ENCODE peak calls at places on chromosomes 16 and 17, in four cellular contexts. I is bronchial epithelial cell, K is lower leg skin, A is K562. R is an unnamed sample.
A peak's percentile ranks its signal among the peaks of the same experiment; 100 is the strongest.

GRCh38 chr16:88911148-88911945 is 44.9 kb upstream of the PABPN1L start:
- DNase-seq in I (no peak), K (no peak), A (no peak), R (no peak)

GRCh38 chr17:76593964-76594363 is 8.3 kb upstream of the ST6GALNAC2 start:
- DNase-seq in I (no peak), A (no peak), K (no peak), R (no peak)

GRCh38 chr17:71331754-71332153 is 789.1 kb upstream of the SOX9 start:
- DNase-seq in A (no peak), K (no peak), I (no peak), R (no peak)

GRCh38 chr16:86029131-86029741 is 130.3 kb downstream of the IRF8 start:
- DNase-seq in A (no peak), K (no peak), I (no peak), R (no peak)

GRCh38 chr17:72492941-72493340 is 372.1 kb downstream of the SOX9 start:
- DNase-seq in A (no peak), K (no peak), I (no peak), R (no peak)

GRCh38 chr17:29115906-29116651 is 64.1 kb downstream of the MYO18A start:
- DNase-seq in K (no peak), I (peak; percentile 45), A (peak; percentile 57), R (no peak)

GRCh38 chr17:48101012-48101720 is at the start of gene CBX1:
- DNase-seq in A (peak; percentile 91), I (peak; percentile 82), K (peak; percentile 88), R (peak; percentile 48)

GRCh38 chr16:57529324-57530103 is 6.9 kb downstream of the CCDC102A start:
- DNase-seq in I (no peak), A (peak; percentile 4), K (no peak), R (no peak)

GRCh38 chr17:61678339-61678738 is 87.3 kb upstream of the NACA2 start:
- DNase-seq in K (no peak), I (no peak), A (no peak), R (no peak)

GRCh38 chr16:58366247-58367031 is 25.8 kb upstream of the GINS3 start:
- DNase-seq in A (peak; percentile 18), K (no peak), I (peak; percentile 98), R (no peak)

GRCh38 chr17:74644419-74644818 is 20.9 kb upstream of the CD300E start:
- DNase-seq in K (no peak), I (no peak), A (no peak), R (no peak)

GRCh38 chr17:8015957-8016631 is 13.7 kb downstream of the GUCY2D start:
- DNase-seq in A (no peak), I (no peak), K (no peak), R (no peak)

GRCh38 chr17:16474012-16474725 is 17.8 kb downstream of the LRRC75A start:
- DNase-seq in K (no peak), A (no peak), I (no peak), R (no peak)

GRCh38 chr17:21213491-21214014 is 408 bp downstream of the TMEM11 start:
- DNase-seq in K (no peak), A (peak; percentile 39), I (peak; percentile 26), R (peak; percentile 25)

GRCh38 chr17:40978752-40979151 is 5.4 kb downstream of the KRT40 start:
- DNase-seq in K (no peak), I (peak; percentile 39), A (no peak), R (no peak)

GRCh38 chr16:9049241-9049640 is 42.2 kb upstream of the HAPSTR1 start:
- DNase-seq in K (no peak), A (no peak), I (peak; percentile 51), R (no peak)

GRCh38 chr17:56119191-56119590 is 34.1 kb upstream of the ANKFN1 start:
- DNase-seq in A (no peak), I (no peak), K (no peak), R (no peak)

GRCh38 chr16:87180069-87180468 is 137.1 kb downstream of the C16orf95 start:
- DNase-seq in I (no peak), A (no peak), K (no peak), R (no peak)

GRCh38 chr17:8798176-8799000 is 777 bp downstream of the MFSD6L start:
- DNase-seq in I (no peak), A (no peak), K (no peak), R (no peak)

GRCh38 chr16:54418903-54419302 is 132.3 kb upstream of the IRX3 start:
- DNase-seq in K (no peak), A (no peak), I (no peak), R (no peak)

GRCh38 chr16:72744064-72744793 is 303.7 kb downstream of the ZFHX3 start:
- DNase-seq in I (no peak), A (no peak), K (no peak), R (no peak)

GRCh38 chr16:78673157-78673556 is 573.7 kb downstream of the WWOX start:
- DNase-seq in I (no peak), A (no peak), K (no peak), R (no peak)

GRCh38 chr17:40312131-40312731 is 3.3 kb downstream of the RARA start:
- DNase-seq in A (no peak), I (no peak), K (no peak), R (peak; percentile 21)

GRCh38 chr17:66944365-66945203 is 19.9 kb upstream of the CACNG4 start:
- DNase-seq in I (peak; percentile 14), A (no peak), K (no peak), R (no peak)

GRCh38 chr17:30278032-30278431 is 13.7 kb downstream of the BLMH start:
- DNase-seq in K (no peak), A (no peak), I (peak; percentile 12), R (no peak)

GRCh38 chr17:79573196-79573929 is 37.5 kb downstream of the RBFOX3 start:
- DNase-seq in K (no peak), I (no peak), A (no peak), R (no peak)

GRCh38 chr16:69057400-69058378 is 47.8 kb upstream of the HAS3 start:
- DNase-seq in I (peak; percentile 94), K (peak; percentile 67), A (no peak), R (peak; percentile 26)

GRCh38 chr16:57447142-57447962 is at the start of the genes CIAPIN1 and COQ9:
- DNase-seq in A (peak; percentile 93), K (peak; percentile 91), I (peak; percentile 84), R (peak; percentile 88)

GRCh38 chr16:15533386-15533785 is 99.0 kb downstream of the BMERB1 start:
- DNase-seq in I (no peak), A (peak; percentile 44), K (no peak), R (no peak)

GRCh38 chr17:8304181-8304910 is 5.7 kb upstream of the ARHGEF15 start:
- DNase-seq in A (peak; percentile 71), I (no peak), K (no peak), R (no peak)

GRCh38 chr17:10585529-10585928 is 36.1 kb upstream of the MYH2 start:
- DNase-seq in K (no peak), A (peak; percentile 5), I (no peak), R (no peak)

GRCh38 chr17:1331708-1332107 is 52.2 kb downstream of the TRARG1 start:
- DNase-seq in I (no peak), A (peak; percentile 54), K (no peak), R (no peak)

GRCh38 chr16:19389246-19389645 is 28.4 kb upstream of the TMC5 start:
- DNase-seq in I (peak; percentile 56), A (peak; percentile 67), K (peak; percentile 28), R (peak; percentile 55)

GRCh38 chr16:56798955-56799354 is 66.1 kb upstream of the SLC12A3 start:
- DNase-seq in A (no peak), I (no peak), K (no peak), R (no peak)

GRCh38 chr17:80498242-80498919 is 22.0 kb upstream of the NPTX1 start:
- DNase-seq in I (no peak), A (no peak), K (no peak), R (no peak)

GRCh38 chr16:51542856-51543510 is 391.9 kb upstream of the SALL1 start:
- DNase-seq in A (no peak), I (no peak), K (no peak), R (no peak)

GRCh38 chr17:2337152-2337810 is at the start of gene SGSM2:
- DNase-seq in A (peak; percentile 73), I (no peak), K (no peak), R (no peak)

GRCh38 chr17:4947411-4948165 is 742 bp downstream of the PFN1 start:
- DNase-seq in K (peak; percentile 35), I (no peak), A (peak; percentile 67), R (no peak)

GRCh38 chr17:82219753-82220709 is 7.4 kb upstream of the CCDC57 start:
- DNase-seq in I (no peak), K (no peak), A (no peak), R (no peak)

GRCh38 chr17:3815925-3816324 is 14.9 kb upstream of the ITGAE start:
- DNase-seq in I (no peak), A (no peak), K (no peak), R (no peak)
- TF ChIP-seq CTCF in I (no peak), A (no peak), K (no peak), R (no peak)

DNA sequence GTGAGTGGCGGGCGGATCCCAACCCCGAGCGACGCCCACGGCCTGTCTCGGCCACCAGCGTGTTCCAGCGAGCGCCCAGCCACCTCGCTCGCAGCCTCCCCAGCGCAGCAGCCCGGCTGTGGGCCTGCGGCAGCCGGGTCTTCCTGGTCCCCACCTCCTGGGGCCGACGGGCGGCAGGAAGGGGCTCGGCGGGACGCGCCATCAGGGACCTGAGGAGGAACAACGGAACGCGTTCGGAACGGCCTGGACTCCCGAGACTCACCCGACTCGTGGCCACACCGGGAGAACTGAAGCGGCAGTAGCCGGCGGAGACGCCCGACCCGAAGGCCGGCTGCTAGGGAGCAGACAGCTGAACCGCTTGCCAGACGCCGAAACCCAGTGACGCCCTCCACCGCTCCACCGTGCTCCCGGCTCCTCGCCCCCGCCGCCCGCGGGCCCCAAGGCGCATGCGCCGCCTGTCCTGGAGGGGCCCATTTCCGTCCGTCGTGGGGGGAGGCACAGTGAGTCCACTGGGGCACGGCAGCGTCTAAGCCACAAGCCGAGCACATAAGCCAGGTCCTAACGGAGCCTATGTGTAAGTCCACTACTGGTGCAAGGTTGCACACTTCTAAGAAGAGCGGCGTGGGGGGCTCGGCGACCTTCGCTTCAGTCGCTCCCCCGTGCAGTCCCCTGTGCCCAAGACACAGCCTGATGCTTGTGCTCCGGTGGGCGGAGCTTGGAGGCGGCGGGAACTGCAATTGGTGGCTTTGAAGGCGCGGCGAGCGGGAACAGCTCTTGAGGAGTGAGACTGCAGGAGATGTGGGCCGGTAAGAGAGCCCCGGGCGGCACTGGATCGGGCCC is at the start of the genes CENPN and CMC2:
- DNase-seq in I (peak; percentile 92), K (peak; percentile 99), A (peak; percentile 95), R (peak; percentile 96)
- TF ChIP-seq CTCF in I (no peak), K (peak; percentile 65), A (no peak), R (no peak)

DNA sequence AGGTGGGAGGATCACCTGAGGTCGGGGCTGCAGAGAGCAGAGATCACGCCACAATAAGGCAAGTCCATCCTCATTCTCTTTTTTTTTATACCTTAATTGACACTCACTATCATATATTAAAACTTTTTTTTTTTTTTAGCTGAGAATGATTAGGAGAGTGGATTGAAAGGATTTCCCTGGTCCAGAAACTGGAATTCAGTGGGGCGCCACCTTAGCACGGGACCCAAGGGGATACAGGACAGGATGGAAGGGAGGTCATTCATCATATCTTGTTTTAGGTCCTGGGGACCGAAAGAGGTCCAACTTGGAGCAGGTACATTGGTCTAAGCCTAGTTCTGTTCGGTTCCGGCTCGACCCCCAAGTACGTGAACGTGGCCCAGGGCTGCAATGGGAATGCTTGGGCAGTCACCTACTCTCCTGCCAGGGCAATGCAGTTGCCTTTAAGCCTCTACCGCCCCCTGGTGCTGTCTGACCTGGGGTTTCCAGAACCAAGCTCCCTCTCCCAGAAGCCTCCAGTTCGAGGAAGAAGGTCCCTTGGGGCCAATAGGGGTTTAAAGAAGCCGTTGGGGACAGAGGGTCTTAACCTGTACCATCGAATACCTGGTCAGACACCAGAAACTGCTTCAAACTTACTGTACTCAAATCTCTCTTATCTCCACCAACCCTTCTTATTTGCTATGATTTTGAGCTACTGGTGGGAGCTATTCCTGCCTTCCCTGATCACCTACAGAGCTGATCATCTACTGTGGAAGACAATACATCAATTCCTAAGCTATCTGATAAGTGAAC is 19.9 kb upstream of the GPATCH8 start:
- DNase-seq in I (peak; percentile 57), A (peak; percentile 81), K (peak; percentile 31), R (peak; percentile 59)
- TF ChIP-seq CTCF in I (peak; percentile 86), A (peak; percentile 86), K (no peak), R (no peak)

GRCh38 chr17:65554568-65555223 is 6.8 kb downstream of the AXIN2 start:
- DNase-seq in A (no peak), I (no peak), K (no peak), R (no peak)
- TF ChIP-seq CTCF in A (no peak), I (peak; percentile 17), K (no peak), R (no peak)

R was measured in omental fat pad.